ENCODE peak calls at places on chromosomes 3 and 15, in ten cellular contexts. One of them, this sample, is unnamed. For H3K27me3 and H3K36me3, the result is how much of the 10 kb centered on the place peaks cover.

GRCh38 chr3:39138804-39139415 is 14.5 kb downstream of the CSRNP1 start:
- DNase-seq in endodermal cell: peak
- DNase-seq in GM23248: peak
- DNase-seq in H7: peak
- DNase-seq in keratinocyte: no peak
- DNase-seq in tibial artery: peak
- DNase-seq in effector memory CD4-positive, alpha-beta T cell: no peak
- DNase-seq in right lobe of liver: no peak
- DNase-seq in neural progenitor cell: no peak
- DNase-seq in lower lobe of right lung: no peak
- DNase-seq in this sample: peak

GRCh38 chr15:51401872-51402517 is 60.5 kb downstream of the GLDN start:
- DNase-seq in lower lobe of right lung: peak
- DNase-seq in neural progenitor cell: peak
- DNase-seq in tibial artery: peak
- DNase-seq in right lobe of liver: peak
- DNase-seq in H7: peak
- DNase-seq in effector memory CD4-positive, alpha-beta T cell: no peak
- DNase-seq in keratinocyte: no peak
- DNase-seq in endodermal cell: peak
- DNase-seq in GM23248: peak
- DNase-seq in this sample: peak

GRCh38 chr3:31377045-31377642 is 155.6 kb upstream of the STT3B start:
- DNase-seq in neural progenitor cell: no peak
- DNase-seq in GM23248: peak
- DNase-seq in H7: no peak
- DNase-seq in right lobe of liver: no peak
- DNase-seq in keratinocyte: peak
- DNase-seq in endodermal cell: no peak
- DNase-seq in tibial artery: no peak
- DNase-seq in effector memory CD4-positive, alpha-beta T cell: no peak
- DNase-seq in lower lobe of right lung: no peak
- DNase-seq in this sample: peak

GRCh38 chr3:41138601-41139000 is 60.7 kb upstream of the CTNNB1 start:
- DNase-seq in endodermal cell: no peak
- DNase-seq in keratinocyte: no peak
- DNase-seq in tibial artery: no peak
- DNase-seq in H7: no peak
- DNase-seq in neural progenitor cell: no peak
- DNase-seq in right lobe of liver: no peak
- DNase-seq in GM23248: no peak
- DNase-seq in effector memory CD4-positive, alpha-beta T cell: no peak
- DNase-seq in lower lobe of right lung: no peak
- DNase-seq in this sample: no peak

GRCh38 chr3:61674595-61674994 is 113.2 kb downstream of the PTPRG start:
- DNase-seq in right lobe of liver: no peak
- DNase-seq in tibial artery: no peak
- DNase-seq in H7: no peak
- DNase-seq in endodermal cell: no peak
- DNase-seq in GM23248: no peak
- DNase-seq in effector memory CD4-positive, alpha-beta T cell: no peak
- DNase-seq in keratinocyte: no peak
- DNase-seq in neural progenitor cell: no peak
- DNase-seq in lower lobe of right lung: no peak
- DNase-seq in this sample: no peak

GRCh38 chr3:136893848-136894443 is 31.9 kb downstream of the NCK1 start:
- DNase-seq in right lobe of liver: no peak
- DNase-seq in endodermal cell: no peak
- DNase-seq in lower lobe of right lung: no peak
- DNase-seq in H7: no peak
- DNase-seq in tibial artery: no peak
- DNase-seq in effector memory CD4-positive, alpha-beta T cell: no peak
- DNase-seq in keratinocyte: no peak
- DNase-seq in GM23248: peak
- DNase-seq in neural progenitor cell: no peak
- DNase-seq in this sample: peak

GRCh38 chr3:8542190-8542980 is 40.8 kb downstream of the LMCD1 start:
- DNase-seq in GM23248: no peak
- DNase-seq in keratinocyte: no peak
- DNase-seq in lower lobe of right lung: no peak
- DNase-seq in right lobe of liver: no peak
- DNase-seq in effector memory CD4-positive, alpha-beta T cell: no peak
- DNase-seq in neural progenitor cell: no peak
- DNase-seq in H7: no peak
- DNase-seq in tibial artery: no peak
- DNase-seq in endodermal cell: no peak
- DNase-seq in this sample: no peak

GRCh38 chr3:71172951-71173350 is 410.6 kb downstream of the FOXP1 start:
- DNase-seq in endodermal cell: no peak
- DNase-seq in effector memory CD4-positive, alpha-beta T cell: no peak
- DNase-seq in GM23248: peak
- DNase-seq in lower lobe of right lung: no peak
- DNase-seq in H7: no peak
- DNase-seq in tibial artery: peak
- DNase-seq in keratinocyte: no peak
- DNase-seq in neural progenitor cell: no peak
- DNase-seq in right lobe of liver: no peak
- DNase-seq in this sample: no peak

GRCh38 chr3:86229086-86229774 is 761.7 kb downstream of the VGLL3 start:
- DNase-seq in keratinocyte: no peak
- DNase-seq in endodermal cell: no peak
- DNase-seq in right lobe of liver: no peak
- DNase-seq in tibial artery: no peak
- DNase-seq in effector memory CD4-positive, alpha-beta T cell: no peak
- DNase-seq in neural progenitor cell: no peak
- DNase-seq in H7: no peak
- DNase-seq in lower lobe of right lung: no peak
- DNase-seq in GM23248: no peak
- DNase-seq in this sample: no peak

GRCh38 chr15:99163271-99164062 is 58.6 kb downstream of the SYNM start:
- DNase-seq in H7: no peak
- DNase-seq in GM23248: no peak
- DNase-seq in lower lobe of right lung: no peak
- DNase-seq in effector memory CD4-positive, alpha-beta T cell: no peak
- DNase-seq in keratinocyte: no peak
- DNase-seq in neural progenitor cell: no peak
- DNase-seq in right lobe of liver: no peak
- DNase-seq in endodermal cell: peak
- DNase-seq in tibial artery: no peak
- DNase-seq in this sample: no peak

GRCh38 chr15:29156521-29156920 is 113.1 kb downstream of the NSMCE3 start:
- DNase-seq in endodermal cell: no peak
- DNase-seq in right lobe of liver: no peak
- DNase-seq in H7: no peak
- DNase-seq in GM23248: no peak
- DNase-seq in neural progenitor cell: no peak
- DNase-seq in lower lobe of right lung: no peak
- DNase-seq in effector memory CD4-positive, alpha-beta T cell: no peak
- DNase-seq in keratinocyte: no peak
- DNase-seq in tibial artery: no peak
- DNase-seq in this sample: no peak

GRCh38 chr3:32817561-32818430 is at the start of gene TRIM71:
- DNase-seq in effector memory CD4-positive, alpha-beta T cell: no peak
- DNase-seq in tibial artery: no peak
- DNase-seq in lower lobe of right lung: no peak
- DNase-seq in neural progenitor cell: peak
- DNase-seq in GM23248: peak
- DNase-seq in H7: peak
- DNase-seq in keratinocyte: no peak
- DNase-seq in endodermal cell: peak
- DNase-seq in right lobe of liver: no peak
- DNase-seq in this sample: peak

GRCh38 chr15:39193611-39194010 is 387.3 kb upstream of the THBS1 start:
- DNase-seq in neural progenitor cell: no peak
- DNase-seq in keratinocyte: no peak
- DNase-seq in H7: no peak
- DNase-seq in GM23248: peak
- DNase-seq in tibial artery: no peak
- DNase-seq in endodermal cell: no peak
- DNase-seq in right lobe of liver: no peak
- DNase-seq in effector memory CD4-positive, alpha-beta T cell: no peak
- DNase-seq in lower lobe of right lung: no peak
- DNase-seq in this sample: peak

GRCh38 chr3:126337980-126338651 is 19.1 kb downstream of the KLF15 start:
- DNase-seq in endodermal cell: peak
- DNase-seq in tibial artery: peak
- DNase-seq in keratinocyte: no peak
- DNase-seq in H7: no peak
- DNase-seq in GM23248: no peak
- DNase-seq in right lobe of liver: no peak
- DNase-seq in neural progenitor cell: no peak
- DNase-seq in effector memory CD4-positive, alpha-beta T cell: no peak
- DNase-seq in lower lobe of right lung: peak
- DNase-seq in this sample: no peak

GRCh38 chr3:120988994-120989393 is 81.0 kb downstream of the STXBP5L start:
- DNase-seq in effector memory CD4-positive, alpha-beta T cell: no peak
- DNase-seq in tibial artery: no peak
- DNase-seq in endodermal cell: no peak
- DNase-seq in GM23248: no peak
- DNase-seq in right lobe of liver: no peak
- DNase-seq in neural progenitor cell: no peak
- DNase-seq in H7: no peak
- DNase-seq in lower lobe of right lung: no peak
- DNase-seq in keratinocyte: no peak
- DNase-seq in this sample: no peak
- H3K4me3 ChIP-seq in effector memory CD4-positive, alpha-beta T cell: no peak
- H3K4me3 ChIP-seq in tibial artery: no peak
- H3K4me3 ChIP-seq in endodermal cell: no peak
- H3K4me3 ChIP-seq in GM23248: no peak
- H3K4me3 ChIP-seq in right lobe of liver: no peak
- H3K4me3 ChIP-seq in neural progenitor cell: no peak
- H3K4me3 ChIP-seq in H7: no peak
- H3K4me3 ChIP-seq in lower lobe of right lung: no peak
- H3K4me3 ChIP-seq in keratinocyte: no peak
- H3K4me3 ChIP-seq in this sample: no peak

DNA sequence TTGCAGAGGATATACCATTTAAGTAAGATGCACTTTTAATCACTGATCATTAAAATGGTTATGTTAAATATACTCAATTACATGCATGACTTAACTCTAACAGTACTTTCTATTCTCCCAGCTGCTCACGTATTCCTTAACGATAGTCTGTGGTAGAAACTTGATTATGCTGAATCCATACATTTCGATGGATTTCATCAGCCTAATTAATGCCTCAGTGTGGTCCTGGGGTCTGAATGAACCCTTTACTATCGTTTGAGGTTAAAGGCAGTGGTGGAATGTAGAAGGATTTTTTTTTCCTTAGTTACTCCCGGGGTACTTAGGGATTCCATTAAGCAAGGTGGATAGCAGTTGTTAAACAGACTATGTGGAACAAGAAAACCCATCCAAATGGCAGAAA is 18.6 kb downstream of the SOX2 start:
- DNase-seq in tibial artery: no peak
- DNase-seq in right lobe of liver: no peak
- DNase-seq in keratinocyte: no peak
- DNase-seq in H7: no peak
- DNase-seq in effector memory CD4-positive, alpha-beta T cell: no peak
- DNase-seq in lower lobe of right lung: no peak
- DNase-seq in neural progenitor cell: no peak
- DNase-seq in endodermal cell: no peak
- DNase-seq in GM23248: no peak
- DNase-seq in this sample: no peak
- H3K27me3 ChIP-seq in tibial artery: under half
- H3K27me3 ChIP-seq in right lobe of liver: under half
- H3K27me3 ChIP-seq in keratinocyte: half or more
- H3K27me3 ChIP-seq in H7: under half
- H3K27me3 ChIP-seq in effector memory CD4-positive, alpha-beta T cell: under half
- H3K27me3 ChIP-seq in lower lobe of right lung: half or more
- H3K27me3 ChIP-seq in neural progenitor cell: under half
- H3K27me3 ChIP-seq in endodermal cell: half or more
- H3K27me3 ChIP-seq in GM23248: under half
- H3K27me3 ChIP-seq in this sample: under half

DNA sequence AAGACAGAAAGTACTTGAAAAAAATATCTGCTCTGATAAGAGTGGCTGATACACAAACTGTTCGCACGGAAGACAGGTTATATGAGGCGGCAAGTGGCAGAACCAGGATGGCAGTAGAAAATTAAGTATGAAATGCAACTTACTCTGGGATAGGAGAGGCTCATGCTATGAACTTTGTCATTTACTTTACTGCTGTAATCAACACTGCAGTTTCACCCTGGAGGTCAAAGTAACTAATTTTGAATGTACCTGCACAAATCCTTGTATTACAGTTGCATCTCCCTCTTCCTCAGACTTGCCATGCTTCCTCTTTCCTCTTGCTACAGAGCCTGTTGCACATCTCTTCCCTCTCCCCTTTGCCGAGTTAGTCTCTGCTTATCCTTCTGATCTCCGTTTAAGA is 38.8 kb downstream of the HACL1 start:
- DNase-seq in right lobe of liver: no peak
- DNase-seq in neural progenitor cell: no peak
- DNase-seq in GM23248: no peak
- DNase-seq in effector memory CD4-positive, alpha-beta T cell: no peak
- DNase-seq in H7: no peak
- DNase-seq in keratinocyte: no peak
- DNase-seq in lower lobe of right lung: no peak
- DNase-seq in endodermal cell: no peak
- DNase-seq in tibial artery: no peak
- DNase-seq in this sample: no peak
- H3K36me3 ChIP-seq in right lobe of liver: under half
- H3K36me3 ChIP-seq in neural progenitor cell: under half
- H3K36me3 ChIP-seq in GM23248: under half
- H3K36me3 ChIP-seq in effector memory CD4-positive, alpha-beta T cell: half or more
- H3K36me3 ChIP-seq in H7: under half
- H3K36me3 ChIP-seq in keratinocyte: under half
- H3K36me3 ChIP-seq in lower lobe of right lung: half or more
- H3K36me3 ChIP-seq in endodermal cell: half or more
- H3K36me3 ChIP-seq in tibial artery: half or more
- H3K36me3 ChIP-seq in this sample: under half

GRCh38 chr3:176577462-176577861 is 619.8 kb downstream of the TBL1XR1 start:
- DNase-seq in keratinocyte: no peak
- DNase-seq in GM23248: no peak
- DNase-seq in effector memory CD4-positive, alpha-beta T cell: no peak
- DNase-seq in tibial artery: no peak
- DNase-seq in H7: no peak
- DNase-seq in endodermal cell: no peak
- DNase-seq in lower lobe of right lung: no peak
- DNase-seq in neural progenitor cell: no peak
- DNase-seq in right lobe of liver: no peak
- DNase-seq in this sample: no peak

GRCh38 chr3:176570992-176571391 is 626.3 kb downstream of the TBL1XR1 start:
- DNase-seq in right lobe of liver: no peak
- DNase-seq in GM23248: no peak
- DNase-seq in neural progenitor cell: no peak
- DNase-seq in tibial artery: no peak
- DNase-seq in effector memory CD4-positive, alpha-beta T cell: no peak
- DNase-seq in H7: no peak
- DNase-seq in lower lobe of right lung: no peak
- DNase-seq in endodermal cell: no peak
- DNase-seq in keratinocyte: no peak
- DNase-seq in this sample: no peak

GRCh38 chr3:176578316-176578715 is 619.0 kb downstream of the TBL1XR1 start:
- DNase-seq in GM23248: no peak
- DNase-seq in neural progenitor cell: no peak
- DNase-seq in endodermal cell: no peak
- DNase-seq in tibial artery: no peak
- DNase-seq in right lobe of liver: no peak
- DNase-seq in lower lobe of right lung: no peak
- DNase-seq in effector memory CD4-positive, alpha-beta T cell: no peak
- DNase-seq in keratinocyte: no peak
- DNase-seq in H7: no peak
- DNase-seq in this sample: no peak

GRCh38 chr3:176579741-176580185 is 617.5 kb downstream of the TBL1XR1 start:
- DNase-seq in H7: no peak
- DNase-seq in lower lobe of right lung: no peak
- DNase-seq in right lobe of liver: no peak
- DNase-seq in neural progenitor cell: no peak
- DNase-seq in tibial artery: no peak
- DNase-seq in keratinocyte: no peak
- DNase-seq in GM23248: peak
- DNase-seq in endodermal cell: no peak
- DNase-seq in effector memory CD4-positive, alpha-beta T cell: no peak
- DNase-seq in this sample: no peak

GRCh38 chr3:176574736-176575135 is 622.5 kb downstream of the TBL1XR1 start:
- DNase-seq in effector memory CD4-positive, alpha-beta T cell: no peak
- DNase-seq in right lobe of liver: no peak
- DNase-seq in tibial artery: no peak
- DNase-seq in lower lobe of right lung: no peak
- DNase-seq in neural progenitor cell: no peak
- DNase-seq in endodermal cell: no peak
- DNase-seq in GM23248: peak
- DNase-seq in H7: no peak
- DNase-seq in keratinocyte: no peak
- DNase-seq in this sample: no peak
- H3K4me3 ChIP-seq in effector memory CD4-positive, alpha-beta T cell: no peak
- H3K4me3 ChIP-seq in right lobe of liver: no peak
- H3K4me3 ChIP-seq in tibial artery: no peak
- H3K4me3 ChIP-seq in lower lobe of right lung: no peak
- H3K4me3 ChIP-seq in neural progenitor cell: no peak
- H3K4me3 ChIP-seq in endodermal cell: no peak
- H3K4me3 ChIP-seq in GM23248: no peak
- H3K4me3 ChIP-seq in H7: no peak
- H3K4me3 ChIP-seq in keratinocyte: no peak
- H3K4me3 ChIP-seq in this sample: no peak

This sample was measured in MG63.